ENCODE peak calls at places on chromosomes 13 and 19, in four cellular contexts. One of them, this sample, is unnamed.

GRCh38 chr13:73967397-73968165 is 166.6 kb downstream of the KLF12 start:
- DNase-seq in GM12878: peak; percentile 89
- DNase-seq in endothelial cell of umbilical vein: no peak
- DNase-seq in IMR-90: no peak
- DNase-seq in this sample: no peak

GRCh38 chr19:6272411-6272791 is 7.4 kb downstream of the MLLT1 start:
- DNase-seq in endothelial cell of umbilical vein: no peak
- DNase-seq in GM12878: no peak
- DNase-seq in IMR-90: no peak
- DNase-seq in this sample: peak; percentile 39

GRCh38 chr13:100336795-100337516 is 248.1 kb downstream of the PCCA start:
- DNase-seq in IMR-90: no peak
- DNase-seq in GM12878: no peak
- DNase-seq in endothelial cell of umbilical vein: no peak
- DNase-seq in this sample: no peak

GRCh38 chr19:45924891-45925447 is 10.4 kb upstream of the NANOS2 start:
- DNase-seq in endothelial cell of umbilical vein: no peak
- DNase-seq in GM12878: no peak
- DNase-seq in IMR-90: no peak
- DNase-seq in this sample: no peak

GRCh38 chr13:67841071-67841470 is 610.9 kb upstream of the PCDH9 start:
- DNase-seq in endothelial cell of umbilical vein: no peak
- DNase-seq in IMR-90: no peak
- DNase-seq in GM12878: no peak
- DNase-seq in this sample: no peak

GRCh38 chr19:1295169-1296012 is 9.7 kb downstream of the EFNA2 start:
- DNase-seq in IMR-90: no peak
- DNase-seq in GM12878: no peak
- DNase-seq in endothelial cell of umbilical vein: no peak
- DNase-seq in this sample: peak; percentile 99

GRCh38 chr19:51602189-51602854 is 27.9 kb downstream of the SIGLEC5 start:
- DNase-seq in GM12878: no peak
- DNase-seq in IMR-90: no peak
- DNase-seq in endothelial cell of umbilical vein: no peak
- DNase-seq in this sample: no peak

GRCh38 chr19:41920878-41921277 is 7.4 kb downstream of the ERFL start:
- DNase-seq in endothelial cell of umbilical vein: no peak
- DNase-seq in GM12878: no peak
- DNase-seq in IMR-90: no peak
- DNase-seq in this sample: no peak

GRCh38 chr13:107586216-107586615 is 629.1 kb downstream of the LIG4 start:
- DNase-seq in endothelial cell of umbilical vein: peak; percentile 6
- DNase-seq in IMR-90: peak; percentile 89
- DNase-seq in GM12878: no peak
- DNase-seq in this sample: no peak

GRCh38 chr13:89281331-89281730 is 1610.2 kb downstream of the SLITRK5 start:
- DNase-seq in IMR-90: no peak
- DNase-seq in GM12878: no peak
- DNase-seq in endothelial cell of umbilical vein: no peak
- DNase-seq in this sample: no peak
- TF ChIP-seq FOS in IMR-90: no peak
- TF ChIP-seq FOS in GM12878: no peak
- TF ChIP-seq FOS in endothelial cell of umbilical vein: no peak
- TF ChIP-seq FOS in this sample: no peak

GRCh38 chr13:79385694-79386093 is 20.4 kb downstream of the RBM26 start:
- DNase-seq in endothelial cell of umbilical vein: peak; percentile 44
- DNase-seq in GM12878: peak; percentile 85
- DNase-seq in IMR-90: no peak
- DNase-seq in this sample: no peak
- TF ChIP-seq FOS in endothelial cell of umbilical vein: peak; percentile 45
- TF ChIP-seq FOS in GM12878: no peak
- TF ChIP-seq FOS in IMR-90: no peak
- TF ChIP-seq FOS in this sample: no peak

GRCh38 chr13:106440846-106441245 is 94.6 kb downstream of the EFNB2 start:
- DNase-seq in IMR-90: no peak
- DNase-seq in endothelial cell of umbilical vein: peak; percentile 24
- DNase-seq in GM12878: no peak
- DNase-seq in this sample: no peak
- TF ChIP-seq FOS in IMR-90: no peak
- TF ChIP-seq FOS in endothelial cell of umbilical vein: no peak
- TF ChIP-seq FOS in GM12878: no peak
- TF ChIP-seq FOS in this sample: no peak

DNA sequence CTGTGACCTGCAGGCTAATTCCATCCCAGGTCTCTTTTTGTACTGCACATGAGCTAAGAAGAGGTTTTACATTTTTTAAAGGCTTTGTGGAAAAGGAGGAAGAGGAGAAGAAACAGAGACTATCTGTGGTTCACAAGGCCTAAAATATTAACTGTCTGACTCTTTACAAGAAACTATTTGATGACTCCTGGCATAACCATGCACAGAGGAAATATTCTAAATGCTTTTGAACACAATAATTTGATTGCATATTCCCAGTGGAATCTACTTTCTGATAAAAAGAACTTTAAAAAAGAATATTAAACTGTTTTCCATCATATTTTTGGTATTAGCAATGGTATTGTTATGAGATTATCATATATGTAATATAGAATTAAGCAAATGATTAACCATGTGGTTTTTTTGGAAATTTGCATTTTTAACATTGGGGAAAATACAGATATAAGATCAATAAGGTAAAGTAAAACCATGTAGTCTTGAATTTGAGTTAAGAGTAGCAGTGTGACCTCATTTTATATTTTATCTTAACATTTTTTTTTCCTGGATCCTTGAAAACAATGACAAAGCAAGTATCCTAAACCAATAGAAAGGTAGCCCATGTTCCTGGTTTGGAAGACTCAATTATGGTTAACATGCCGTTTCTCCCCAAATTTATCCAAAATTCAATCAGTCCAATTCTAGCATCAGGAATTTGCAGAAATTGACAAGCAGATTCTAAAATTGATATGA is 251.0 kb downstream of the UQCRFS1 start:
- DNase-seq in GM12878: no peak
- DNase-seq in IMR-90: peak; percentile 81
- DNase-seq in endothelial cell of umbilical vein: no peak
- DNase-seq in this sample: no peak
- TF ChIP-seq FOS in GM12878: no peak
- TF ChIP-seq FOS in IMR-90: no peak
- TF ChIP-seq FOS in endothelial cell of umbilical vein: no peak
- TF ChIP-seq FOS in this sample: no peak

DNA sequence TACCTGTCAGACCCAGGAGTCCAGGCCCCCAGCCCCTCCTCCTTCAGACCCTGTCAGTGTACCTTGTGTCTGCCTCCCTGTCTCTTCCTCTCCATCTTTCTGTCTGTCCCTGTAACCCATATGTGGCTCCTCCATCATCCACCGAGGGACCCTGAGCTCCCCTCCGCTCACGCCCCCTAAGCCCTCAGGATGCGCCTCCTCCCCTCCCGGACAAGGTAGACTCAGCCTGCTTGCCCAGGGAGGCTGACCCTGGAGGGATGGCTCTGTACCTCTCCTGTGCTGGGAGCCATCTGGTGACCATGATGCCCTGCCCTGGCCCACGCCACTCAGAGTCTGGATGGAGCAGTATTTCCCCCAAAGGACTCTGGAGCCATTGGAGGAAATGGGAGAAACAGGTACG is 1.0 kb upstream of the CAPN12 start:
- DNase-seq in IMR-90: no peak
- DNase-seq in endothelial cell of umbilical vein: no peak
- DNase-seq in GM12878: no peak
- DNase-seq in this sample: no peak
- TF ChIP-seq FOS in IMR-90: no peak
- TF ChIP-seq FOS in endothelial cell of umbilical vein: no peak
- TF ChIP-seq FOS in GM12878: no peak
- TF ChIP-seq FOS in this sample: no peak

GRCh38 chr13:106532111-106532929 is 3.1 kb downstream of the EFNB2 start:
- DNase-seq in endothelial cell of umbilical vein: peak; percentile 65
- DNase-seq in GM12878: no peak
- DNase-seq in IMR-90: peak; percentile 32
- DNase-seq in this sample: no peak

GRCh38 chr13:106528711-106529414 is 6.6 kb downstream of the EFNB2 start:
- DNase-seq in IMR-90: no peak
- DNase-seq in endothelial cell of umbilical vein: no peak
- DNase-seq in GM12878: no peak
- DNase-seq in this sample: no peak

GRCh38 chr13:106529415-106530208 is 5.8 kb downstream of the EFNB2 start:
- DNase-seq in GM12878: no peak
- DNase-seq in IMR-90: no peak
- DNase-seq in endothelial cell of umbilical vein: peak; percentile 30
- DNase-seq in this sample: no peak

GRCh38 chr13:106530209-106530906 is 5.1 kb downstream of the EFNB2 start:
- DNase-seq in GM12878: no peak
- DNase-seq in endothelial cell of umbilical vein: peak; percentile 61
- DNase-seq in IMR-90: no peak
- DNase-seq in this sample: no peak

GRCh38 chr13:106530907-106531520 is 4.4 kb downstream of the EFNB2 start:
- DNase-seq in IMR-90: no peak
- DNase-seq in GM12878: no peak
- DNase-seq in endothelial cell of umbilical vein: peak; percentile 61
- DNase-seq in this sample: no peak
- TF ChIP-seq FOS in IMR-90: no peak
- TF ChIP-seq FOS in GM12878: no peak
- TF ChIP-seq FOS in endothelial cell of umbilical vein: no peak
- TF ChIP-seq FOS in this sample: no peak